ENCODE peak calls at places on chromosomes 7 and 10, in ten cellular contexts. One of them, this sample, is unnamed.

GRCh38 chr7:106175507-106175906 is 63.4 kb upstream of the SYPL1 start:
- DNase-seq in skeletal muscle cell: no peak
- DNase-seq in mammary epithelial cell: no peak
- DNase-seq in heart left ventricle: no peak
- DNase-seq in dorsolateral prefrontal cortex: no peak
- DNase-seq in AG04450: no peak
- DNase-seq in Karpas-422: no peak
- DNase-seq in A549: no peak
- DNase-seq in fibroblast of the aortic adventitia: no peak
- DNase-seq in kidney: no peak
- DNase-seq in this sample: no peak

GRCh38 chr7:30117886-30118285 is 16.9 kb upstream of the MTURN start:
- DNase-seq in skeletal muscle cell: no peak
- DNase-seq in mammary epithelial cell: no peak
- DNase-seq in heart left ventricle: no peak
- DNase-seq in dorsolateral prefrontal cortex: no peak
- DNase-seq in AG04450: no peak
- DNase-seq in Karpas-422: no peak
- DNase-seq in A549: no peak
- DNase-seq in fibroblast of the aortic adventitia: no peak
- DNase-seq in kidney: no peak
- DNase-seq in this sample: no peak

GRCh38 chr10:116146374-116146773 is 126.6 kb downstream of the GFRA1 start:
- DNase-seq in skeletal muscle cell: peak; percentile 18
- DNase-seq in mammary epithelial cell: no peak
- DNase-seq in heart left ventricle: no peak
- DNase-seq in dorsolateral prefrontal cortex: no peak
- DNase-seq in AG04450: no peak
- DNase-seq in Karpas-422: no peak
- DNase-seq in A549: no peak
- DNase-seq in fibroblast of the aortic adventitia: no peak
- DNase-seq in kidney: no peak
- DNase-seq in this sample: no peak

GRCh38 chr7:104040666-104041065 is 51.2 kb upstream of the RELN start:
- DNase-seq in skeletal muscle cell: no peak
- DNase-seq in mammary epithelial cell: no peak
- DNase-seq in heart left ventricle: no peak
- DNase-seq in dorsolateral prefrontal cortex: no peak
- DNase-seq in AG04450: no peak
- DNase-seq in Karpas-422: no peak
- DNase-seq in A549: no peak
- DNase-seq in fibroblast of the aortic adventitia: no peak
- DNase-seq in kidney: no peak
- DNase-seq in this sample: no peak

GRCh38 chr10:75678527-75678926 is 247.1 kb downstream of the LRMDA start:
- DNase-seq in skeletal muscle cell: no peak
- DNase-seq in mammary epithelial cell: no peak
- DNase-seq in heart left ventricle: no peak
- DNase-seq in dorsolateral prefrontal cortex: no peak
- DNase-seq in AG04450: no peak
- DNase-seq in Karpas-422: no peak
- DNase-seq in A549: no peak
- DNase-seq in fibroblast of the aortic adventitia: no peak
- DNase-seq in kidney: no peak
- DNase-seq in this sample: no peak

GRCh38 chr7:155198901-155199845 is 98.5 kb upstream of the INSIG1 start:
- DNase-seq in skeletal muscle cell: no peak
- DNase-seq in mammary epithelial cell: peak; percentile 70
- DNase-seq in heart left ventricle: no peak
- DNase-seq in dorsolateral prefrontal cortex: no peak
- DNase-seq in AG04450: peak; percentile 30
- DNase-seq in Karpas-422: no peak
- DNase-seq in A549: peak; percentile 33
- DNase-seq in fibroblast of the aortic adventitia: peak; percentile 74
- DNase-seq in kidney: no peak
- DNase-seq in this sample: no peak

GRCh38 chr10:106573106-106573505 is 591.4 kb downstream of the SORCS1 start:
- DNase-seq in skeletal muscle cell: peak; percentile 78
- DNase-seq in mammary epithelial cell: peak; percentile 20
- DNase-seq in heart left ventricle: no peak
- DNase-seq in dorsolateral prefrontal cortex: no peak
- DNase-seq in AG04450: no peak
- DNase-seq in Karpas-422: no peak
- DNase-seq in A549: no peak
- DNase-seq in fibroblast of the aortic adventitia: peak; percentile 40
- DNase-seq in kidney: no peak
- DNase-seq in this sample: no peak

GRCh38 chr7:54201501-54201900 is 340.7 kb upstream of the VSTM2A start:
- DNase-seq in skeletal muscle cell: no peak
- DNase-seq in mammary epithelial cell: no peak
- DNase-seq in heart left ventricle: no peak
- DNase-seq in dorsolateral prefrontal cortex: no peak
- DNase-seq in AG04450: no peak
- DNase-seq in Karpas-422: no peak
- DNase-seq in A549: no peak
- DNase-seq in fibroblast of the aortic adventitia: no peak
- DNase-seq in kidney: no peak
- DNase-seq in this sample: no peak

GRCh38 chr7:130962109-130962508 is 228.1 kb upstream of the KLF14 start:
- DNase-seq in skeletal muscle cell: no peak
- DNase-seq in mammary epithelial cell: no peak
- DNase-seq in heart left ventricle: no peak
- DNase-seq in dorsolateral prefrontal cortex: no peak
- DNase-seq in AG04450: no peak
- DNase-seq in Karpas-422: no peak
- DNase-seq in A549: no peak
- DNase-seq in fibroblast of the aortic adventitia: no peak
- DNase-seq in kidney: no peak
- DNase-seq in this sample: no peak

GRCh38 chr7:130963349-130963748 is 229.3 kb upstream of the KLF14 start:
- DNase-seq in skeletal muscle cell: no peak
- DNase-seq in mammary epithelial cell: no peak
- DNase-seq in heart left ventricle: no peak
- DNase-seq in dorsolateral prefrontal cortex: no peak
- DNase-seq in AG04450: no peak
- DNase-seq in Karpas-422: no peak
- DNase-seq in A549: no peak
- DNase-seq in fibroblast of the aortic adventitia: no peak
- DNase-seq in kidney: no peak
- DNase-seq in this sample: no peak

GRCh38 chr7:130960208-130960988 is 226.4 kb upstream of the KLF14 start:
- DNase-seq in skeletal muscle cell: peak; percentile 95
- DNase-seq in mammary epithelial cell: peak; percentile 94
- DNase-seq in heart left ventricle: no peak
- DNase-seq in dorsolateral prefrontal cortex: no peak
- DNase-seq in AG04450: peak; percentile 96
- DNase-seq in Karpas-422: peak; percentile 86
- DNase-seq in A549: peak; percentile 89
- DNase-seq in fibroblast of the aortic adventitia: peak; percentile 99
- DNase-seq in kidney: no peak
- DNase-seq in this sample: peak; percentile 83

GRCh38 chr7:130959743-130960207 is 225.8 kb upstream of the KLF14 start:
- DNase-seq in skeletal muscle cell: no peak
- DNase-seq in mammary epithelial cell: peak; percentile 71
- DNase-seq in heart left ventricle: no peak
- DNase-seq in dorsolateral prefrontal cortex: no peak
- DNase-seq in AG04450: no peak
- DNase-seq in Karpas-422: peak; percentile 78
- DNase-seq in A549: peak; percentile 87
- DNase-seq in fibroblast of the aortic adventitia: peak; percentile 92
- DNase-seq in kidney: no peak
- DNase-seq in this sample: peak; percentile 44

DNA sequence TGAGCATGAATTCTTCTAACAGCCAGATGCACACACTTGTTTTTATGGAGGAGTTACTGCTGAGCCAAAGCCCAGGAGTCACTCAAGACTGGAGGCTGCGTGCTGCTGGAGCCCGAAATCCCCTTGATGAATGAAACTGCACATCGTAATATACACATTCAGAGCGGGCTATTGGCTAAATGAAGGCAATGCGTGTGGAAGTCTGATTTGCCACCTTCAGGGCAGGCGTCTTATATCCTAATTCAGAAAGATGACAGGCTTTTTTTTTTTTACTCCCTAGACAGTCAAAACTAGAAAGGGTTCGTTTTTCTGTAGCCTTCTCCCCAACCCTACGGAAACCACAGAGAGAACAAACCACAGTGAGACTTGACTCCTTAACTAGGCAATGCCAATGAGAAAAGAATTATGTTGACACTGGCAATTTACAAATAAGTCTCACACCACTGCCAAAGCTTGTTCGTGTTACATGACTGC is 227.2 kb upstream of the KLF14 start:
- DNase-seq in skeletal muscle cell: no peak
- DNase-seq in mammary epithelial cell: peak; percentile 96
- DNase-seq in heart left ventricle: no peak
- DNase-seq in dorsolateral prefrontal cortex: no peak
- DNase-seq in AG04450: no peak
- DNase-seq in Karpas-422: peak; percentile 92
- DNase-seq in A549: peak; percentile 82
- DNase-seq in fibroblast of the aortic adventitia: peak; percentile 84
- DNase-seq in kidney: no peak
- DNase-seq in this sample: peak; percentile 58
- H3K4me3 ChIP-seq in skeletal muscle cell: peak overlapping the region; percentile 14
- H3K4me3 ChIP-seq in mammary epithelial cell: peak overlapping the region; percentile 75
- H3K4me3 ChIP-seq in heart left ventricle: peak overlapping the region; percentile 22
- H3K4me3 ChIP-seq in dorsolateral prefrontal cortex: no peak overlapping the region
- H3K4me3 ChIP-seq in AG04450: peak overlapping the region; percentile 26
- H3K4me3 ChIP-seq in Karpas-422: peak overlapping the region; percentile 73
- H3K4me3 ChIP-seq in A549: peak overlapping the region; percentile 44
- H3K4me3 ChIP-seq in fibroblast of the aortic adventitia: peak overlapping the region; percentile 52
- H3K4me3 ChIP-seq in kidney: no peak overlapping the region
- H3K4me3 ChIP-seq in this sample: peak overlapping the region; percentile 63

GRCh38 chr10:60290558-60290957 is 99.1 kb downstream of the ANK3 start:
- DNase-seq in skeletal muscle cell: no peak
- DNase-seq in mammary epithelial cell: no peak
- DNase-seq in heart left ventricle: no peak
- DNase-seq in dorsolateral prefrontal cortex: no peak
- DNase-seq in AG04450: no peak
- DNase-seq in Karpas-422: no peak
- DNase-seq in A549: no peak
- DNase-seq in fibroblast of the aortic adventitia: no peak
- DNase-seq in kidney: no peak
- DNase-seq in this sample: no peak
- H3K4me3 ChIP-seq in skeletal muscle cell: no peak overlapping the region
- H3K4me3 ChIP-seq in mammary epithelial cell: no peak overlapping the region
- H3K4me3 ChIP-seq in heart left ventricle: no peak overlapping the region
- H3K4me3 ChIP-seq in dorsolateral prefrontal cortex: no peak overlapping the region
- H3K4me3 ChIP-seq in AG04450: no peak overlapping the region
- H3K4me3 ChIP-seq in Karpas-422: no peak overlapping the region
- H3K4me3 ChIP-seq in A549: no peak overlapping the region
- H3K4me3 ChIP-seq in fibroblast of the aortic adventitia: no peak overlapping the region
- H3K4me3 ChIP-seq in kidney: no peak overlapping the region
- H3K4me3 ChIP-seq in this sample: no peak overlapping the region

DNA sequence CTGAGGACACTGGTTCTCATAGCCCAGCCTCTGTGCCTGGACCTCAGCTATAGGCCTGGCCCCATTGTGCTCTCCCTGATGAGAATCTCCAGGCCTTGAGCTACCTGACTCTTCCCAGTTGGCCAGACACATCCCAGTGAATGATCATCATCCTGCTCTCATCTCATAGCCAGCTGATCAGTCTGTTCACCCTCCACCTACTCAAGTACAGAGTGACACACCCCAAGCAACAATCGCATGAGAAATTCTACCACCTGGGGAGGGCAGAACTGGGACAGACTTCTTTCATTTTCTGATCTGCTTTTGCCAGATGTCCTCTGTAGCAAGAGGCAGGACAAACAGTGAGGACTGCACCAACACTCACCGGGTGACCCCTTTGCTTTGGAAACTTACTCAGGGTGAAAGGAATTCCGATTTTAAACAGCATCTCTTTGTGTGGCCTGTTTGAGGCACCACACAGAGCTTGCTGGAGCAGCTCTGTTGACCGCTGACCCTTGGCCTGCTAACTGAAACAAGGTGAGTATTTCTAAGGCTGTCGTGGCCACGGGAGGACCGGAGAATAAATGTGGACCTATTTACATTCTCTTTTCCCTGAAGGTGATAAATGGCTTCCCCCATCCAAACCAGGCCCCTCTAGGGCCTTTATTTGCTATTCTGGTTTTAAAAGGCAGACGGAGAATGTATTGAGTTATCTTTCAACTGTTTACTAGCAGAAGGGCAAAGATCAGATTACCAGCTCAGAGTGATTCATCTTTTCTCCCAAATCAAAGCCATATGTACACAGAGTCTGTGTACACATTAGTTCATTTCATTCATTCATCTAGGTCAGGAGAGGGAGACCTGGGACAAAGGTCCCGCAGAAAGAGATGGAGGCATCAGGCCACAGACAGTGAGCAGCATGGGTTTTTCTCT is 181.4 kb upstream of the TNS3 start:
- DNase-seq in skeletal muscle cell: peak; percentile 71
- DNase-seq in mammary epithelial cell: peak; percentile 45
- DNase-seq in heart left ventricle: no peak
- DNase-seq in dorsolateral prefrontal cortex: no peak
- DNase-seq in AG04450: peak; percentile 91
- DNase-seq in Karpas-422: no peak
- DNase-seq in A549: peak; percentile 99
- DNase-seq in fibroblast of the aortic adventitia: peak; percentile 84
- DNase-seq in kidney: no peak
- DNase-seq in this sample: no peak
- H3K4me3 ChIP-seq in skeletal muscle cell: no peak overlapping the region
- H3K4me3 ChIP-seq in mammary epithelial cell: no peak overlapping the region
- H3K4me3 ChIP-seq in heart left ventricle: no peak overlapping the region
- H3K4me3 ChIP-seq in dorsolateral prefrontal cortex: no peak overlapping the region
- H3K4me3 ChIP-seq in AG04450: no peak overlapping the region
- H3K4me3 ChIP-seq in Karpas-422: no peak overlapping the region
- H3K4me3 ChIP-seq in A549: no peak overlapping the region
- H3K4me3 ChIP-seq in fibroblast of the aortic adventitia: no peak overlapping the region
- H3K4me3 ChIP-seq in kidney: no peak overlapping the region
- H3K4me3 ChIP-seq in this sample: no peak overlapping the region

DNA sequence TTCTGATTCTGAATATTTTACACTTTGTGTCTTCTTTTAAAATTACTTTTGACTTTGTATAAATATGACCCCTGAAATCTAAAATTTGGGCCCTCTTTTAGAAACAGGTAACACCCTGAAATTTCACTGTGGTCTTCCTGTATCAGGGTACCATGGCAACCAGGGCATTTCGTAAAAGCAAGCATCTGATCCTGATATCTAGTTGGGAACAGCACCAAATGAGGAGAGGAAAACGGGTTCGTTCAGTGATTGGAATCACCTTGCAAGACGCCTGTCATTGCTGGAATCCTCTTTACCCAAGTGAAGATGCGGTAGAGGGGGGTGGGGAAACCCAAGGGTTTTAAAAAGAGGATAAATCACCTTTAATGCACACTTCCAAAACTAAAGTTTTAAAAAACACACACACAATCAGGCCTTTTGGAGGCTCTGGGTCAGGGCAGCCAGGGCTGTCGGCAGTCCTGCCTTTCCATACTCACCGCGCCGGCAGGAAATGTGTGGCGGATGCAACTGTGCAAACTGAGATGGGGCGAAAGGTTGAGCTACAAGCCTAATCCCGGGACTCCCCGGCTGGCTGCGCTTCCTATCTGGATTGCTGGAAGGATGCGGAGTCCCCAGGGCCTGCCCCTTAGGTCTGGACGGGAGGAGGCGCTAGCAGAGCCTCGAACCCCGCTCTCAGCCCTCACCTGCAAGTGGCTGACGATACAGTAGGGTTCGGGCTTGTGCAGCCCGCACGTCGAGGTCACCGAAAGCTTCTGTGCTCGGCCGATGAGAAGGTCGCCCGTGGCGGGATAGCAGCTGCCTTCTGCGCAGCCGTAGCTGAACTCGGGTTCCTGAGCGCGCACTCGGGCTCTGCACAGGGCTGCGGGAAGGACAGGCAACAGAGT is 1.8 kb downstream of the LAMB1 start:
- DNase-seq in skeletal muscle cell: no peak
- DNase-seq in mammary epithelial cell: peak; percentile 19
- DNase-seq in heart left ventricle: no peak
- DNase-seq in dorsolateral prefrontal cortex: peak; percentile 47
- DNase-seq in AG04450: no peak
- DNase-seq in Karpas-422: no peak
- DNase-seq in A549: peak; percentile 83
- DNase-seq in fibroblast of the aortic adventitia: peak; percentile 33
- DNase-seq in kidney: peak; percentile 78
- DNase-seq in this sample: no peak
- H3K4me3 ChIP-seq in skeletal muscle cell: peak overlapping the region; percentile 93
- H3K4me3 ChIP-seq in mammary epithelial cell: peak overlapping the region; percentile 81
- H3K4me3 ChIP-seq in heart left ventricle: peak overlapping the region; percentile 82
- H3K4me3 ChIP-seq in dorsolateral prefrontal cortex: peak overlapping the region; percentile 72
- H3K4me3 ChIP-seq in AG04450: peak overlapping the region; percentile 84
- H3K4me3 ChIP-seq in Karpas-422: no peak overlapping the region
- H3K4me3 ChIP-seq in A549: peak overlapping the region; percentile 60
- H3K4me3 ChIP-seq in fibroblast of the aortic adventitia: peak overlapping the region; percentile 82
- H3K4me3 ChIP-seq in kidney: peak overlapping the region; percentile 79
- H3K4me3 ChIP-seq in this sample: no peak overlapping the region

This sample was measured in OCI-LY7.